ENCODE peak calls at places on chromosomes 12 and 14, in six cellular contexts. J is endodermal cell, L is bronchial epithelial cell, M is PC-3, Y is heart left ventricle, F is BE2C. B is an unnamed sample.

GRCh38 chr14:72615511-72616121 is 278.3 kb downstream of the DPF3 start:
- DNase-seq in J (peak; percentile 40), M (peak; percentile 79), L (peak; percentile 74), Y (no peak), F (peak; percentile 83), B (no peak)

GRCh38 chr12:114823701-114824100 is 139.7 kb upstream of the TBX3 start:
- DNase-seq in J (no peak), Y (no peak), F (no peak), M (no peak), L (no peak), B (no peak)

GRCh38 chr14:104967414-104968152 is 10.6 kb downstream of the AHNAK2 start:
- DNase-seq in L (peak; percentile 67), M (peak; percentile 70), F (peak; percentile 72), Y (no peak), J (peak; percentile 85), B (peak; percentile 48)

GRCh38 chr14:103847954-103848719 is 762 bp upstream of the PPP1R13B start:
- DNase-seq in L (no peak), M (no peak), Y (peak; percentile 46), J (peak; percentile 86), F (peak; percentile 63), B (peak; percentile 65)

GRCh38 chr12:19780460-19780859 is 341.2 kb downstream of the AEBP2 start:
- DNase-seq in Y (no peak), L (no peak), J (no peak), F (no peak), M (no peak), B (no peak)

GRCh38 chr12:7035464-7035863 is 17.2 kb upstream of the LPCAT3 start:
- DNase-seq in J (no peak), F (no peak), L (no peak), Y (no peak), M (no peak), B (no peak)

GRCh38 chr12:93022603-93023340 is 93.7 kb upstream of the EEA1 start:
- DNase-seq in F (no peak), J (peak; percentile 70), Y (no peak), L (no peak), M (no peak), B (no peak)

GRCh38 chr14:104426771-104427125 is 152.8 kb upstream of the C14orf180 start:
- DNase-seq in Y (no peak), J (peak; percentile 35), M (no peak), L (no peak), F (peak; percentile 79), B (no peak)

GRCh38 chr14:87745507-87746118 is 247.4 kb downstream of the GALC start:
- DNase-seq in M (peak; percentile 39), L (peak; percentile 40), Y (no peak), F (peak; percentile 35), J (peak; percentile 85), B (peak; percentile 52)

GRCh38 chr12:26863515-26863914 is 30.5 kb upstream of the ITPR2 start:
- DNase-seq in L (peak; percentile 28), Y (no peak), F (no peak), J (no peak), M (peak; percentile 28), B (no peak)
- TF ChIP-seq CTCF in L (peak; percentile 39), Y (no peak), F (peak; percentile 7), J (peak; percentile 78), M (peak; percentile 60), B (no peak)

GRCh38 chr12:61652265-61652664 is 607.9 kb upstream of the USP15 start:
- DNase-seq in M (no peak), F (no peak), Y (no peak), L (no peak), J (no peak), B (no peak)

GRCh38 chr12:61654698-61655097 is 605.5 kb upstream of the USP15 start:
- DNase-seq in J (no peak), F (no peak), M (peak; percentile 45), L (peak; percentile 19), Y (no peak), B (no peak)
- TF ChIP-seq CTCF in J (no peak), F (no peak), M (peak; percentile 58), L (no peak), Y (no peak), B (no peak)

GRCh38 chr12:51667269-51667668 is 76.2 kb downstream of the SCN8A start:
- DNase-seq in F (no peak), Y (no peak), L (no peak), M (no peak), J (no peak), B (no peak)
- TF ChIP-seq CTCF in F (no peak), Y (no peak), L (no peak), M (no peak), J (no peak), B (no peak)

DNA sequence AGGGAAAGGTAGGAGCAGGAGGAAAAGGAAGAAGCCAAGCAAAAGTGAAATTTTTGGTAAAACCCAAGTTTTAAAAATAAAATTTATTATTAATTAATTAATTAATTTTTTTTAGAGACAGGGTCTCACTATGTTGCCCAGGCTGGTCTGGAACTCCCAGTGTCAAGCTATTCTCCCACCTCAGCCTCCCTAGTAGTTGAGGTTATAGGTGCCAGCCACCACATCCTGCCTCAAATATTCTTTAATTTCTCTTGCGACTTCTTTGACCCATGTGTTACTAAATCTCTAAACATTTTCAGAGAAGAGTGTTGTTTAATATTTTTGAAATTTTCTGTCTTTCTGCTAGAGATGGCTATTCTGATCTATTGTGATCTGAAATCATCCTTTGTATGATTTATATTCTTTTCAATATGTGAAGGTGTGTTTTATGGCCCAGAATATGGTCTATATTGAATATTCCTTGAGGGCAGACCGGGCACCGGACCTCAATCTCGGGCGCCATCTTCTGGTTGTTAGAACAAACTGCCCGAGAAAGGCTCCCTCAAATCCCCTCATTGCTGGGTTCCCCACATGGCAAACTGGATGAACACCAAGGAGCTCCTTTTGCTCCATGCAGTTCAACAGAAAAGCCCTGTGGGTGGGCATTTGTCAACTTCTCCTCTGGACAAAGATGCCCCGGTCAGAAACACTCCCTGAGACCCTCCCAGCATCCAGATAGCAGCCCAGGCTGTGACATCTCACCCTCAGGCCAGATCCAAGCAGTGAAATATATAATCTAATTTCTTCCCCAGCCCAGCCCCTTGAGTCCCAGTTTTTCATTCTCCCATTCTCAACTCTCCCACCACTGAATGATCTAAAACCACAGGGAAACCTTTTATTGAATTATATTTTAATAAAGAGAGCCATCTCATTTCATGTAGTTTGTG is 110.5 kb downstream of the ASCL4 start:
- DNase-seq in L (peak; percentile 29), Y (peak; percentile 53), J (peak; percentile 89), M (peak; percentile 72), F (peak; percentile 66), B (peak; percentile 67)
- TF ChIP-seq CTCF in L (peak; percentile 71), Y (peak; percentile 65), J (peak; percentile 91), M (peak; percentile 92), F (peak; percentile 81), B (peak; percentile 72)

DNA sequence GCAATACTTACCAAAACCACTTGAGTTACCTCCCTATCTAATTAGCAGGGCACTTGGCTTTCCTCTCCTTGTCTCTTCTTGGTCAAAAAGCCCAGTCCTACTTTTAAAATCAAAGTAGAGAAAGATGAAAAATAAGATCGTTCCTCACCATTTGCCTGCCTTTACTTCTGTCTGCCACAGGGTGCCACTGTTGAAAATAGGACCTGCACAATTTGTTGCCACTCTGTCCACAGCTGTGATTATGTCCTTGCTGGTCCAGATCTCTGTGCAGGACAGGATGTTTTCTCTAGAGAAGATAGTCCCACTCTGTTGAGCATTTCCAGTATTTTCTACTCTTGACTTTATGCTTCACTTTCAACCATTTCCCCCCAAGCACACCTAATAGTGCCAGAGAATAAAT is 179.9 kb downstream of the PDZRN4 start:
- DNase-seq in Y (no peak), L (peak; percentile 3), M (peak; percentile 28), F (peak; percentile 8), J (peak; percentile 52), B (no peak)
- TF ChIP-seq CTCF in Y (no peak), L (peak; percentile 36), M (peak; percentile 55), F (peak; percentile 48), J (peak; percentile 72), B (peak; percentile 38)

GRCh38 chr14:90061849-90062794 is at the start of gene KCNK13:
- DNase-seq in L (no peak), F (peak; percentile 43), J (peak; percentile 81), M (peak; percentile 25), Y (no peak), B (peak; percentile 48)
- TF ChIP-seq CTCF in L (no peak), F (no peak), J (no peak), M (no peak), Y (no peak), B (no peak)

GRCh38 chr12:120317258-120318105 is 10.1 kb downstream of the PLA2G1B start:
- DNase-seq in L (peak; percentile 98), J (peak; percentile 100), F (peak; percentile 100), M (peak; percentile 100), Y (peak; percentile 99), B (peak; percentile 100)
- TF ChIP-seq CTCF in L (peak; percentile 70), J (peak; percentile 67), F (peak; percentile 47), M (peak; percentile 84), Y (peak; percentile 52), B (peak; percentile 45)